ENCODE peak calls at places on chromosomes 7 and 10, in eight cellular contexts. X is thyroid gland, N is HL-60, T is NB4, C is HCT116, E is activated B cell treated with CpG ODN at 0.5 μM for 24 hours, V is psoas muscle, P is MCF 10A. L is an unnamed sample.

GRCh38 chr7:81433196-81433595 is 336.7 kb downstream of the HGF start:
- DNase-seq in X (no peak), N (no peak), T (no peak), C (no peak), E (no peak), V (no peak), P (no peak), L (no peak)

GRCh38 chr7:105028004-105028403 is 14.0 kb downstream of the KMT2E start:
- DNase-seq in X (no peak), N (no peak), T (no peak), C (no peak), E (no peak), V (no peak), P (no peak), L (no peak)

GRCh38 chr10:115390607-115391006 is 297.4 kb downstream of the ATRNL1 start:
- DNase-seq in X (no peak), N (no peak), T (no peak), C (no peak), E (no peak), V (no peak), P (no peak), L (no peak)

GRCh38 chr10:31867646-31868045 is 61.0 kb downstream of the ARHGAP12 start:
- DNase-seq in X (no peak), N (no peak), T (no peak), C (no peak), E (no peak), V (no peak), P (peak; percentile 58), L (no peak)

GRCh38 chr7:30028749-30029635 is 780 bp downstream of the PLEKHA8 start:
- DNase-seq in X (peak; percentile 49), N (peak; percentile 26), T (peak; percentile 72), C (peak; percentile 12), E (no peak), V (no peak), P (peak; percentile 34), L (no peak)

GRCh38 chr10:35533565-35533964 is 71.6 kb upstream of the GJD4 start:
- DNase-seq in X (no peak), N (no peak), T (no peak), C (no peak), E (no peak), V (no peak), P (no peak), L (no peak)

GRCh38 chr10:4470231-4470840 is 355.7 kb upstream of the AKR1E2 start:
- DNase-seq in X (no peak), N (no peak), T (no peak), C (no peak), E (no peak), V (no peak), P (no peak), L (no peak)

GRCh38 chr10:33066558-33067236 is 108.7 kb upstream of the ITGB1 start:
- DNase-seq in X (no peak), N (no peak), T (no peak), C (no peak), E (no peak), V (no peak), P (peak; percentile 51), L (no peak)

GRCh38 chr7:47449810-47450586 is 131.9 kb downstream of the TNS3 start:
- DNase-seq in X (no peak), N (no peak), T (no peak), C (no peak), E (no peak), V (no peak), P (no peak), L (no peak)

GRCh38 chr10:25875555-25876165 is 58.4 kb upstream of the MYO3A start:
- DNase-seq in X (peak; percentile 81), N (peak; percentile 51), T (peak; percentile 63), C (peak; percentile 57), E (peak; percentile 34), V (peak; percentile 44), P (peak; percentile 79), L (peak; percentile 51)

GRCh38 chr7:66740302-66740979 is at the start of gene RABGEF1:
- DNase-seq in X (peak; percentile 99), N (peak; percentile 97), T (peak; percentile 99), C (peak; percentile 89), E (peak; percentile 96), V (peak; percentile 98), P (peak; percentile 96), L (peak; percentile 93)

GRCh38 chr7:1908823-1909420 is 238.8 kb downstream of the ELFN1 start:
- DNase-seq in X (no peak), N (no peak), T (no peak), C (no peak), E (no peak), V (no peak), P (no peak), L (no peak)

GRCh38 chr7:105664816-105665525 is 83.7 kb upstream of the EFCAB10 start:
- DNase-seq in X (no peak), N (no peak), T (peak; percentile 56), C (peak; percentile 79), E (no peak), V (no peak), P (peak; percentile 50), L (no peak)

GRCh38 chr7:43785425-43785824 is 26.9 kb downstream of the BLVRA start:
- DNase-seq in X (no peak), N (no peak), T (no peak), C (no peak), E (no peak), V (no peak), P (peak; percentile 78), L (no peak)

GRCh38 chr7:48089415-48089975 is 430 bp downstream of the UPP1 start:
- DNase-seq in X (peak; percentile 75), N (no peak), T (no peak), C (no peak), E (no peak), V (peak; percentile 56), P (no peak), L (no peak)

GRCh38 chr10:23493711-23494110 is 54.8 kb downstream of the OTUD1 start:
- DNase-seq in X (no peak), N (no peak), T (no peak), C (no peak), E (no peak), V (no peak), P (no peak), L (no peak)

GRCh38 chr7:89377219-89377618 is 581.7 kb upstream of the TEX47 start:
- DNase-seq in X (no peak), N (no peak), T (no peak), C (no peak), E (no peak), V (no peak), P (no peak), L (no peak)

GRCh38 chr10:44925224-44925623 is 14.1 kb downstream of the TMEM72 start:
- DNase-seq in X (peak; percentile 31), N (peak; percentile 56), T (peak; percentile 84), C (no peak), E (no peak), V (no peak), P (no peak), L (no peak)

GRCh38 chr7:23938937-23939552 is 229.0 kb downstream of the STK31 start:
- DNase-seq in X (peak; percentile 6), N (peak; percentile 24), T (peak; percentile 54), C (peak; percentile 47), E (no peak), V (no peak), P (peak; percentile 59), L (peak; percentile 12)

GRCh38 chr7:83509255-83510021 is 139.5 kb downstream of the SEMA3E start:
- DNase-seq in X (no peak), N (no peak), T (no peak), C (no peak), E (no peak), V (no peak), P (no peak), L (no peak)

GRCh38 chr10:46106410-46107255 is 60.6 kb upstream of the MSMB start:
- DNase-seq in X (peak; percentile 66), N (peak; percentile 70), T (peak; percentile 87), C (peak; percentile 21), E (peak; percentile 51), V (peak; percentile 62), P (peak; percentile 52), L (no peak)

GRCh38 chr7:39172137-39172536 is 194.4 kb downstream of the POU6F2 start:
- DNase-seq in X (no peak), N (no peak), T (no peak), C (no peak), E (no peak), V (no peak), P (peak; percentile 51), L (no peak)

GRCh38 chr7:35536396-35536826 is 158.5 kb downstream of the HERPUD2 start:
- DNase-seq in X (no peak), N (no peak), T (no peak), C (no peak), E (no peak), V (no peak), P (no peak), L (no peak)

GRCh38 chr7:35533877-35534276 is 161.1 kb downstream of the HERPUD2 start:
- DNase-seq in X (no peak), N (peak; percentile 45), T (peak; percentile 64), C (no peak), E (no peak), V (no peak), P (no peak), L (no peak)

GRCh38 chr7:35537067-35538023 is 157.6 kb downstream of the HERPUD2 start:
- DNase-seq in X (peak; percentile 72), N (peak; percentile 45), T (peak; percentile 79), C (peak; percentile 53), E (peak; percentile 76), V (peak; percentile 80), P (peak; percentile 71), L (peak; percentile 5)
- TF ChIP-seq CTCF in X (peak; percentile 94), N (peak; percentile 82), T (peak; percentile 94), C (peak; percentile 92), E (peak; percentile 82), V (peak; percentile 92), P (peak; percentile 87), L (peak; percentile 94)

GRCh38 chr7:141495057-141495456 is 56.2 kb upstream of the AGK start:
- DNase-seq in X (no peak), N (no peak), T (no peak), C (no peak), E (no peak), V (no peak), P (no peak), L (no peak)
- TF ChIP-seq CTCF in X (no peak), N (no peak), T (no peak), C (no peak), E (no peak), V (no peak), P (no peak), L (no peak)

GRCh38 chr10:73060738-73061635 is 35.7 kb downstream of the P4HA1 start:
- DNase-seq in X (no peak), N (peak; percentile 18), T (peak; percentile 55), C (peak; percentile 19), E (no peak), V (no peak), P (peak; percentile 65), L (no peak)
- TF ChIP-seq CTCF in X (peak; percentile 47), N (peak; percentile 7), T (peak; percentile 20), C (peak; percentile 29), E (no peak), V (peak; percentile 33), P (peak; percentile 53), L (peak; percentile 43)

GRCh38 chr7:91995391-91995790 is 54.7 kb downstream of the AKAP9 start:
- DNase-seq in X (no peak), N (no peak), T (no peak), C (no peak), E (no peak), V (no peak), P (no peak), L (peak; percentile 60)

GRCh38 chr7:91988213-91988612 is 47.6 kb downstream of the AKAP9 start:
- DNase-seq in X (no peak), N (no peak), T (no peak), C (no peak), E (no peak), V (no peak), P (no peak), L (no peak)

GRCh38 chr7:91999631-92000571 is 59.2 kb downstream of the AKAP9 start:
- DNase-seq in X (no peak), N (no peak), T (no peak), C (no peak), E (no peak), V (no peak), P (no peak), L (no peak)

GRCh38 chr7:91993976-91994375 is 53.3 kb downstream of the AKAP9 start:
- DNase-seq in X (no peak), N (no peak), T (peak; percentile 30), C (no peak), E (no peak), V (no peak), P (no peak), L (peak; percentile 12)
- TF ChIP-seq CTCF in X (no peak), N (no peak), T (no peak), C (no peak), E (no peak), V (no peak), P (no peak), L (no peak)

L was measured in GM12864.